ENCODE peak calls at places on chromosomes 12 and 14, in ten cellular contexts. G is HepG2, C is endothelial cell of umbilical vein, R is H9, F is mammary epithelial cell, D is IMR-90, M is A549, Y is OCI-LY7, T is PC-3, U is neural progenitor cell. X is an unnamed sample.

GRCh38 chr14:65478596-65478995 is 66.1 kb downstream of the FUT8 start:
- DNase-seq in D (peak; percentile 10), M (no peak), G (no peak), T (peak; percentile 38), Y (no peak), U (peak; percentile 36), C (peak; percentile 64), F (peak; percentile 70), R (no peak), X (peak; percentile 74)

GRCh38 chr14:54435500-54435981 is 5.6 kb downstream of the CNIH1 start:
- DNase-seq in Y (no peak), U (no peak), F (peak; percentile 82), G (no peak), C (peak; percentile 84), T (peak; percentile 96), M (no peak), D (peak; percentile 84), R (no peak), X (peak; percentile 81)

GRCh38 chr12:108633534-108634224 is at the start of gene SELPLG:
- DNase-seq in F (no peak), C (no peak), U (no peak), T (no peak), R (peak; percentile 30), Y (peak; percentile 97), M (no peak), G (no peak), D (no peak), X (no peak)

GRCh38 chr14:87643005-87643404 is 350.0 kb downstream of the GALC start:
- DNase-seq in F (peak; percentile 5), R (no peak), C (no peak), U (no peak), T (no peak), G (no peak), M (no peak), Y (no peak), D (no peak), X (peak; percentile 10)

GRCh38 chr12:18224745-18225144 is 36.6 kb upstream of the PIK3C2G start:
- DNase-seq in T (peak; percentile 57), R (no peak), G (peak; percentile 21), M (peak; percentile 7), U (peak; percentile 62), Y (peak; percentile 3), D (peak; percentile 5), C (no peak), F (peak; percentile 34), X (peak; percentile 68)

GRCh38 chr14:50932159-50932558 is 12.1 kb downstream of the PYGL start:
- DNase-seq in F (no peak), Y (no peak), G (no peak), M (no peak), T (no peak), C (no peak), U (no peak), R (no peak), D (no peak), X (no peak)

GRCh38 chr14:98208943-98209342 is 1063.1 kb downstream of the BCL11B start:
- DNase-seq in D (no peak), R (no peak), M (no peak), C (no peak), F (no peak), T (no peak), G (no peak), Y (no peak), U (no peak), X (no peak)

GRCh38 chr14:103141117-103141796 is 18.0 kb downstream of the TNFAIP2 start:
- DNase-seq in M (peak; percentile 71), C (peak; percentile 41), D (peak; percentile 38), U (peak; percentile 73), R (peak; percentile 86), F (peak; percentile 34), G (peak; percentile 54), T (peak; percentile 76), Y (peak; percentile 91), X (peak; percentile 60)

GRCh38 chr12:95836185-95836609 is 22.6 kb upstream of the SNRPF start:
- DNase-seq in C (peak; percentile 87), D (peak; percentile 78), Y (no peak), U (no peak), R (no peak), G (no peak), T (peak; percentile 93), M (peak; percentile 43), F (peak; percentile 80), X (peak; percentile 85)

GRCh38 chr12:95838125-95838524 is 20.6 kb upstream of the SNRPF start:
- DNase-seq in T (peak; percentile 85), Y (no peak), G (peak; percentile 49), C (peak; percentile 8), R (no peak), M (no peak), D (peak; percentile 72), F (no peak), U (no peak), X (peak; percentile 61)

GRCh38 chr12:95834572-95834971 is 24.2 kb upstream of the SNRPF start:
- DNase-seq in U (no peak), R (no peak), F (no peak), D (no peak), G (no peak), C (no peak), T (no peak), M (no peak), Y (no peak), X (no peak)

GRCh38 chr12:95836630-95837239 is 22.0 kb upstream of the SNRPF start:
- DNase-seq in F (no peak), T (peak; percentile 72), Y (no peak), M (peak; percentile 24), C (peak; percentile 62), U (no peak), G (no peak), D (peak; percentile 69), R (no peak), X (peak; percentile 66)

DNA sequence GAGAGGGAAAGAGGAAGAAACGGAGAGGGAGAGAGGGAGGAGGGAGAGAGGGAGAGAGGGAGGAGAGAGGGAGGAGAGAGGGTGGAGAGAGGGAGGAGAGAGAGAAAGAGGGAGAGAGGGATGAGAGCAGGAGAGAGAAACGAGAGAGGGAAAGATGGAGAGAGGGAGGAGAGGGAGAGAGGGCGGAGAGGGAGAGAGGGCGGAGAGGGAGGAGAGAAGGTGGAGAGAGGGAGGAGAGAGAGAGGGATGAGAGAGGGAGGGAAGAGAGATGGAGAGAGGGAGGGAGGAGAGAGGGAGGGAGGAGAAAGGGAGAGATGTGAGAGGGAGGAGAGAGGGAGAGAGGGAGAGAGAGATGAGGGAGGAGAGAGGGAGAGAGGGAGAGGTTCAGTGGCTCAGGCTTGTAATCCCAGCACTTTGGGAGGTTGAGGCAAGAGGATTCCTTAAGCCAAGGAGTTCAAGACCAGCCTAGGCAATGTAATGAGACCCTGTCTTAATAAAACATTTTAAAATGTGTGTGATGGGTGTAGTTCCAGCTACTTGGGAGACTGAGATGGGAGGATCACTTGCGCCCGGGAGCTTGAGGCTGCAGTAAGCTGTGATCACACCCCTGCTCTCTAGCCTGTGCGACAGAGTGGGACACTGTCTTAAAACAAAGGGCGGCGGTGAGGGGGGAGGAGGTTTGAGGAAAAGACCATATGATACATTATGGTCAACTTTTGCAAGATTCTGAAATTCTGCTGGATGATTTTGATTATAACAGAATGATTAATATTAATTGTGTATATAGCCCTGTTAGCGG is 21.3 kb upstream of the SNRPF start:
- DNase-seq in M (no peak), R (no peak), Y (no peak), U (no peak), D (no peak), T (no peak), G (no peak), C (no peak), F (no peak), X (peak; percentile 10)
- H3K4me2 ChIP-seq in M (peak overlapping the region; percentile 65), R (peak overlapping the region; percentile 18), Y (no peak overlapping the region), U (no peak overlapping the region), D (peak overlapping the region; percentile 51), T (peak overlapping the region; percentile 45), G (peak overlapping the region; percentile 78), C (peak overlapping the region; percentile 88), F (peak overlapping the region; percentile 48), X (peak overlapping the region; percentile 52)

DNA sequence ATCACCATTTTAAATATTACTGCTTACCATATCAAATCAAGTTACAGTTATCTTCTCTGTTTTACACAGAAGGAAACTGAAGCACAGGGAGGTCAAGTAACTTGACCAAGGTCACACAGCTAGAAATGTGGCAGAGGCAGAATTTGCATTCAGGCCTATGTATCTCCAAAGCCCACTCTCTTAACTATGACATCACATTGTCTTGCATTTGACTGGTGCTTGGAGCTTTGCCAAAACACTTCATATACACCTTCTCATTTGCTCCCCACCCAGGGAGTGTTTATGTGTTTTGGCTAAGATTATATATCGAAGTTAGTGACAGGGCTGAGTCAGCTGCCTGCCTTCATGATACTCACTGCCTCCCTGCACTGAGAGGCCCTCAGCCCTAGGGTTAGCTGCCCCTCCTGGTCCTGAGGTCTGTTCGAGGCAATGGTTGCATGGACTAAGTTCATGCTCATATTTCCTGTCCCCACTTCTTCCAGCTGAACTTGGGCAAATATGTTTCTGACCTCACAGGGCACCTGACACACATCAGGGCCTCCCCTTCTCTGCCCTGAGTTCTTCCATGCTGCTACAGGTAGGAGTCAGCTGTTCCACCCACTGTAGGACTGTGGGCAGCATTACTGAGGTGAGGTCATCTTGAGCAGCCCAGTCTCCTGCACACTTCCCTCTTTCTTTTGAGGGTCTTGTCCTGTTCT is 1.8 kb downstream of the GALNT6 start:
- DNase-seq in R (no peak), Y (no peak), F (no peak), C (no peak), M (no peak), U (no peak), G (no peak), D (peak; percentile 93), T (peak; percentile 78), X (peak; percentile 75)
- H3K4me1 ChIP-seq in R (peaks cover 8% of the 10 kb centered on the region), Y (peaks cover 4% of the 10 kb centered on the region), F (peaks cover 16% of the 10 kb centered on the region), C (peaks cover 27% of the 10 kb centered on the region), M (peaks cover 17% of the 10 kb centered on the region), U (no peaks in the 10 kb centered on the region), G (peaks cover 8% of the 10 kb centered on the region), D (peaks cover 18% of the 10 kb centered on the region), T (peaks cover 86% of the 10 kb centered on the region), X (peaks cover 39% of the 10 kb centered on the region)

DNA sequence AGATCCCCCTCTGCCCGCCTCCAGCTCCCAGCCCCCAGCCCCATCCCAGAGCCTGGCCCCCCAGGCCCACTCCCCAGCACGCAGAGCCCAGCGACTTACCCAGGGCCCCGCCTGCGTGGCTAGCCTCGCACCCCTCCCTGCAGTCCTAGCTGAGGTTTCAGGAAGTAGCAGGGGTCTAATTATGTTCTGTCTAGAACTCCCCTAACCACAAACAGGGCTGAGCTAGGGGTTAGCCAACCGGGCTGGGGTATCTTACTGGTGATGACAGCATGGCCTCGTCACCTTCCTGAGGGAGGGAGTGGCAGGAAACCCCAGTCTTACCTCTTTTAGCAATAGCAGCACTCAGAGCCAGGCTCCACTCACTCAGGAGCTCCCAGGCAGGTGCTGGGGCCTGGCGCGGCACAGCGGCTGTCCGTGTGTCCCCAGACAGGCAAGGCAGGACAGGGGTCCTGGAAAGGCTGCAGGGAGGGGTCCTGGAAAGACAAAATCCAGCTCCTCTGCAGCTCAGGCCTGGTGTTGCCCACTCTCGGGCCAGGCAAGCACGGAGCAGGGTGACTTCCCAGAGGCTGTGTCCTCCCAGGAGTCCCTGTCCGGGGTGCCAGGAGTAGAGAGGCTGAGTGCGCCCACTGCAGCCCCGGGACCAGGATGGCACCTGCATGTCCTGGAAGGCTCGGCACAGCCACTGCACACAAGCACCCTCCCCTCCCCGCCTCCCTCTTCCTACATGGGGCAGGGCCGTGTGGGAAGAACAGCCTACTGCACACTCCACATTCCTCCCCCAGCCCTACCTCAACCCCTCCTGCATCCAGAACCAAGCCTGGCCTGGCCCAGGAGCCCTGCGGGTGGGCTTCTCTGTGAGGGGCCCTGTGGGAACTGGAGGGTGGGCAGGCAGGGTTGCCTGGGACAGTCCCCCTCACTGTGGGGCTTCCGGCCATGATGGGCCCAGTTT is at the start of gene GPR132:
- DNase-seq in M (no peak), G (no peak), U (no peak), Y (peak; percentile 48), T (peak; percentile 58), C (no peak), F (peak; percentile 38), R (peak; percentile 28), D (no peak), X (no peak)
- H3K4me2 ChIP-seq in M (peak within 1 kb of the TSS; percentile 46), G (peak within 1 kb of the TSS; percentile 39), U (peak within 1 kb of the TSS; percentile 3), Y (peak within 1 kb of the TSS; percentile 48), T (peak within 1 kb of the TSS; percentile 29), C (no peak within 1 kb of the TSS), F (no peak within 1 kb of the TSS), R (no peak within 1 kb of the TSS), D (no peak within 1 kb of the TSS), X (no peak within 1 kb of the TSS)

DNA sequence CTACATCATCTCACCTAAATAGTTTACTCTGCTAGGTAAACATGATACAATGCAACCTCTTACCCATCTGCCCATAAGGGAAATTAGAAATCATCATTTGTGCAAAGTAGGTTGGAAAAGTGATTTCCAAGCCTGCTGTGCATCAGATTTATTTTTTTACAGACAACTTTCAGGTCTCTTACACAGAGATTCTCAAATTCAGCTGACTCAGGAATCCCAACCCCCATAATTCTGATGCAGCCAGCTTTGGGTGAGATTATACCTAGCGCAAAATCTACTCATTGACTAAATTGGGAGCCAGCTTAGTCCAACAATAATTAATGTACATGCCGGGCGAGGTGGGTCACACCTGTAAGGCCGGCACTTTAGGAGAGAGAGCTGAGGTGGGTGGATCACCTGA is 8.5 kb downstream of the SLC2A3 start:
- DNase-seq in Y (no peak), C (no peak), F (no peak), R (no peak), T (no peak), M (no peak), U (no peak), G (no peak), D (no peak), X (no peak)
- H3K4me1 ChIP-seq in Y (no peaks in the 10 kb centered on the region), C (no peaks in the 10 kb centered on the region), F (peaks cover 13% of the 10 kb centered on the region), R (no peaks in the 10 kb centered on the region), T (peaks cover 8% of the 10 kb centered on the region), M (no peaks in the 10 kb centered on the region), U (no peaks in the 10 kb centered on the region), G (peaks cover 83% of the 10 kb centered on the region), D (peaks cover 1% of the 10 kb centered on the region), X (no peaks in the 10 kb centered on the region)

X was measured in GM23248.